ENCODE peak calls at places on chromosomes 2 and 18, in five cellular contexts. E is sigmoid colon, U is stomach, A is Peyer's patch, N is heart left ventricle. Q is an unnamed sample. For H3K4me1, the result is how much of the 10 kb centered on the place peaks cover.

GRCh38 chr2:157699009-157699408 is 70.3 kb upstream of the ACVR1C start:
- DNase-seq in E (no peak), U (no peak), A (no peak), N (no peak), Q (no peak)

GRCh38 chr2:33208400-33208799 is 261.6 kb downstream of the LTBP1 start:
- DNase-seq in E (no peak), U (no peak), A (no peak), N (no peak), Q (no peak)

GRCh38 chr2:197339496-197340220 is 29.1 kb upstream of the ANKRD44 start:
- DNase-seq in E (no peak), U (no peak), A (no peak), N (no peak), Q (no peak)

GRCh38 chr2:119517433-119517832 is 6.8 kb downstream of the SCTR start:
- DNase-seq in E (no peak), U (peak), A (peak), N (peak), Q (no peak)

GRCh38 chr2:40545645-40546044 is 93.8 kb upstream of the SLC8A1 start:
- DNase-seq in E (no peak), U (no peak), A (peak), N (no peak), Q (no peak)

GRCh38 chr18:7174359-7175107 is 56.4 kb upstream of the LRRC30 start:
- DNase-seq in E (no peak), U (no peak), A (no peak), N (no peak), Q (no peak)

GRCh38 chr18:75422341-75422910 is 5.1 kb downstream of the SMIM21 start:
- DNase-seq in E (no peak), U (no peak), A (no peak), N (no peak), Q (no peak)

GRCh38 chr2:178331474-178332431 is 119.2 kb downstream of the PRKRA start:
- DNase-seq in E (no peak), U (no peak), A (no peak), N (no peak), Q (no peak)

GRCh38 chr2:233855345-233855744 is 1.0 kb upstream of the HJURP start:
- DNase-seq in E (no peak), U (no peak), A (no peak), N (no peak), Q (no peak)

GRCh38 chr2:34570266-34570872 is 971.3 kb upstream of the FAM98A start:
- DNase-seq in E (no peak), U (peak), A (no peak), N (no peak), Q (no peak)

GRCh38 chr2:85501244-85501643 is 37.7 kb upstream of the MAT2A start:
- DNase-seq in E (no peak), U (no peak), A (no peak), N (no peak), Q (no peak)

GRCh38 chr2:29443627-29444026 is 328.4 kb downstream of the CLIP4 start:
- DNase-seq in E (no peak), U (no peak), A (no peak), N (no peak), Q (no peak)

GRCh38 chr2:25614711-25615110 is 58.7 kb downstream of the DTNB start:
- DNase-seq in E (no peak), U (no peak), A (no peak), N (no peak), Q (no peak)

GRCh38 chr2:42128731-42129486 is 40.2 kb upstream of the EML4 start:
- DNase-seq in E (no peak), U (no peak), A (no peak), N (no peak), Q (no peak)

GRCh38 chr2:233349005-233349998 is 5.0 kb upstream of the DGKD start:
- DNase-seq in E (no peak), U (peak), A (peak), N (peak), Q (peak)

GRCh38 chr18:7256959-7257742 is 26.3 kb downstream of the LRRC30 start:
- DNase-seq in E (no peak), U (no peak), A (no peak), N (no peak), Q (no peak)

GRCh38 chr2:190766581-190766980 is 114.0 kb upstream of the GLS start:
- DNase-seq in E (no peak), U (no peak), A (no peak), N (no peak), Q (no peak)

GRCh38 chr18:11387880-11388279 is 221.5 kb upstream of the SLC35G4 start:
- DNase-seq in E (no peak), U (peak), A (peak), N (peak), Q (no peak)

GRCh38 chr2:239499989-239500914 is 99.4 kb upstream of the HDAC4 start:
- DNase-seq in E (no peak), U (no peak), A (no peak), N (no peak), Q (no peak)

GRCh38 chr18:55339990-55340389 is 248.0 kb downstream of the TCF4 start:
- DNase-seq in E (no peak), U (no peak), A (no peak), N (no peak), Q (no peak)

GRCh38 chr2:186348200-186348599 is 137.9 kb upstream of the ZC3H15 start:
- DNase-seq in E (no peak), U (no peak), A (no peak), N (no peak), Q (no peak)

GRCh38 chr2:30666307-30666874 is 140.9 kb downstream of the CAPN13 start:
- DNase-seq in E (peak), U (no peak), A (no peak), N (no peak), Q (peak)

GRCh38 chr2:33370886-33371285 is 105.6 kb upstream of the RASGRP3 start:
- DNase-seq in E (no peak), U (no peak), A (no peak), N (no peak), Q (no peak)

GRCh38 chr2:117686699-117687098 is 127.8 kb upstream of the DDX18 start:
- DNase-seq in E (no peak), U (no peak), A (no peak), N (no peak), Q (no peak)

GRCh38 chr2:214104967-214105366 is 305.9 kb upstream of the VWC2L start:
- DNase-seq in E (no peak), U (no peak), A (no peak), N (no peak), Q (no peak)

GRCh38 chr2:2333076-2333475 is 2.0 kb upstream of the MYT1L start:
- DNase-seq in E (no peak), U (no peak), A (no peak), N (no peak), Q (no peak)

GRCh38 chr2:45458909-45459563 is 152.0 kb downstream of the SRBD1 start:
- DNase-seq in E (no peak), U (peak), A (peak), N (peak), Q (peak)

GRCh38 chr2:171244970-171245782 is 84.5 kb upstream of the TLK1 start:
- DNase-seq in E (no peak), U (no peak), A (no peak), N (no peak), Q (no peak)

GRCh38 chr18:75464356-75464755 is 36.9 kb upstream of the SMIM21 start:
- DNase-seq in E (no peak), U (no peak), A (no peak), N (no peak), Q (no peak)

GRCh38 chr2:128454980-128455709 is 136.5 kb upstream of the HS6ST1 start:
- DNase-seq in E (no peak), U (peak), A (peak), N (no peak), Q (peak)

GRCh38 chr18:26227051-26227672 is 917 bp downstream of the TAF4B start:
- DNase-seq in E (peak), U (no peak), A (no peak), N (no peak), Q (peak)

GRCh38 chr2:44759823-44760222 is 181.7 kb upstream of the SIX3 start:
- DNase-seq in E (no peak), U (no peak), A (no peak), N (no peak), Q (no peak)

GRCh38 chr2:58640042-58640441 is 398.9 kb upstream of the FANCL start:
- DNase-seq in E (no peak), U (no peak), A (no peak), N (no peak), Q (no peak)

GRCh38 chr2:233210843-233211600 is 40.5 kb upstream of the ATG16L1 start:
- DNase-seq in E (peak), U (peak), A (no peak), N (peak), Q (peak)

GRCh38 chr2:157725856-157726255 is 97.2 kb upstream of the ACVR1C start:
- DNase-seq in E (no peak), U (no peak), A (no peak), N (no peak), Q (no peak)

DNA sequence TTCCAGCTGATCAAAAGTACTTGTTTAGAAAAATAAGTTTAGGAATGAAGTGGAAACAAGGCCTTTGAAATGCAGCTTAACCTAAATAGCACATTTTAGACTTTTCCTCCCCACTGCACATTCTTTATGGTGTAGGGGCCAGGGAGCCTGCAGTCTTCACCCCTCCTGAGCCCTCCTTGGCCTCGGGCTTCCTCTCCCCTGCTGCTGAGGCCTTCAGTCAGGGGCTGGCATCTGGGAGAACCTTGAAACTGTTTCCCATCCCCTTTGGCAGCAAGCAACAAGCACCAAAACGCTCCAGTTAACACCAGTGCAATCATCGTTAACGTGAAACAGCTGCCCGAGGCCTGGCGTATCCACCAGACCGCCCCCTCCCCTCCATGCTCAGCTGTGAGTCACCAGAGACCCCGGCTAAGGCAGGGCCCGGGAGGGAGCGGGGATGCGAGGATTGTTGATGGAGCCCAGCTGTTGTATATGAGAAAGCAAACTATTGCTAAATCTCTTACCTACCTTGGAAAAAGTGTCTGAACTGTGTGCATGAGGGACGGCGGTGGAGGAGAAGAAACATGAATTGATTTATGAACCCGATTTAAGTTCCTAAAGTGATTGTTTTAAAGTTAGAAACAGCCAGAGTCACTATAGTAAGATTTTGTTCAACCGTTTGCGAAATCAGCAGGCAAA is 5.3 kb downstream of the ZFP36L2 start:
- DNase-seq in E (peak), U (peak), A (peak), N (peak), Q (peak)
- TF ChIP-seq POLR2A in E (no peak), U (peak), A (no peak), N (no peak), Q (no peak)

GRCh38 chr18:2471523-2471922 is 99.8 kb downstream of the METTL4 start:
- DNase-seq in E (no peak), U (no peak), A (no peak), N (no peak), Q (no peak)
- TF ChIP-seq CTCF in E (no peak), U (no peak), A (no peak), N (no peak), Q (no peak)

GRCh38 chr2:230714122-230714453 is 1.4 kb downstream of the CAB39 start:
- DNase-seq in E (no peak), U (no peak), A (no peak), N (no peak), Q (no peak)
- H3K4me1 ChIP-seq in E (half or more), U (under half), A (under half), N (under half), Q (under half)

DNA sequence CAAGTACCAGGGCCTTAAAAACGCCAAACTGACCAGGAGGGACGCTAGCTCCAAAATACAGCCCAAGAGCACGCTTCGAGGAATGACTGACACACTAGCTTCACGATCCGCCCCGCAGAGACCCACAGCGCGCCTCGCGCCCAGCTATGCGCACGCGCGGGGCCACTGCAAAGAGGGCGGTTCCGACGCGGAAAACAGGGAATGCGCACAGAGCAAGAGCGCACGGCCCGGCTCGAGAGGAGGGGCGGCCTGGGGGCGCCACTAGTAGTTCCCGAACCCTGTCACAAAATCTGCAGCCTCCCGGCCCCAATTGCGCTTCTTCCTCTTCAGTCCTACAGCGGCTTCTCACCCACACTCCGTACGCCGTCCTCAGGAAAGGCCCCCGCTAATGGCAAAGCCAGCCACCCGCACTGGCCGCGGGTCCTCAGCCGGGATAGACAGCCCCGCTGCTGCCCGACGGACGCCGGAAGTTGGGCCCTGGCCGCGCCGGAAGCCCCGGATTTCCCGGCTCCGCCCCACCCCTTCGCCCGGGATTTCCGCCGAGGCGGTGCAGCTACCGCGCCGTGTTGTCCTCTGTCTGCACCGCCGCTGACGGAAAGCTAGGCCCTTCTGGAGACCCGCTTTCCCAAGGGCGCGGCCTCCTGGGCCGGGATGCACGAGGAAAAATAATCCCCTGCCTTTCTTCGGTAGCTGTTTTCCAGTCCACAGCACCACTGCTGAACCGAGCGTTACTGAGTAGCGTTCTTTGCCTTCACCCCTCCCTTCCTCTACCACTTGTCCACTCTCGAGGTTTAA is at the start of gene HDHD2:
- DNase-seq in E (peak), U (peak), A (peak), N (peak), Q (peak)
- TF ChIP-seq POLR2A in E (peak), U (peak), A (peak), N (no peak), Q (peak)

DNA sequence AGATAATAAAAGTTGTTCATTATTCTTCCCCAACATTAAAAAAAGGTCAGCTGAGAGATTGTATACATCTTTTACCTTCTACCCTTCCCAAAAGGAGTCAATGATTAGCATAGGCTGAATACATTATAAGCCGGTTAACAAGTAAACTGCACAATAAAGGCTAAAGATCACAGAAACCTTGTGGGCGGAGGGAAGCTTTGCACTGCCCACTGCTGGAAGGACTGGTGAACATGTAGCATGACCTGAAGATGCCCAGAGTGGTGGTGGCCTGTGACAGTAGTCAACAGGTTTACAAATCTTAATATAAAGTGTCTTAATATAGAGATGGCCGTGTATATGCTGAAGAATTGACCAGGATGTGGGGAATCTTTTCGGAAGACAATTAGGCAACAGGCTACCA is 35.6 kb downstream of the ARL5A start:
- DNase-seq in E (no peak), U (no peak), A (no peak), N (no peak), Q (no peak)
- TF ChIP-seq CTCF in E (no peak), U (no peak), A (no peak), N (no peak), Q (no peak)

Q was measured in uterus.